ENCODE peak calls at places on chromosome 6, in five cellular contexts. Z is CD8-positive, alpha-beta T cell; Q is prostate gland; G is Calu3; T is stimulated activated CD8-positive, alpha-beta memory T cell treated with anti-CD3 and anti-CD28 coated beads, Interleukin-4, amount 100 ng/mL, for 24 hours. C is an unnamed sample.
A peak's percentile ranks its signal among the peaks of the same experiment; 100 is the strongest.

GRCh38 chr6:31116661-31117385 is 2.2 kb downstream of the PSORS1C1 start:
- DNase-seq in Q (no peak), G (no peak), T (no peak), Z (no peak), C (no peak)

GRCh38 chr6:4671587-4672115 is 104.6 kb upstream of the CDYL start:
- DNase-seq in G (no peak), Q (no peak), Z (no peak), T (no peak), C (no peak)

GRCh38 chr6:165178056-165178455 is 131.3 kb downstream of the C6orf118 start:
- DNase-seq in T (no peak), Z (no peak), G (no peak), Q (no peak), C (no peak)

GRCh38 chr6:117233146-117233545 is 32.2 kb upstream of the VGLL2 start:
- DNase-seq in G (no peak), Q (no peak), Z (no peak), T (no peak), C (no peak)

GRCh38 chr6:152170702-152171667 is 363.5 kb downstream of the ESR1 start:
- DNase-seq in G (no peak), T (peak; percentile 26), Z (no peak), Q (no peak), C (no peak)

GRCh38 chr6:36986704-36987047 is 680 bp upstream of the MTCH1 start:
- DNase-seq in G (no peak), T (no peak), Z (no peak), Q (no peak), C (no peak)

GRCh38 chr6:151738267-151738666 is 69.2 kb upstream of the ESR1 start:
- DNase-seq in Q (no peak), T (no peak), G (no peak), Z (no peak), C (no peak)

GRCh38 chr6:90350689-90351554 is 54.3 kb upstream of the BACH2 start:
- DNase-seq in Z (peak; percentile 5), Q (no peak), G (no peak), T (no peak), C (no peak)

GRCh38 chr6:147154454-147154853 is 49.8 kb upstream of the STXBP5 start:
- DNase-seq in T (no peak), Q (peak; percentile 42), Z (no peak), G (no peak), C (peak; percentile 40)

GRCh38 chr6:169172946-169173345 is 80.7 kb downstream of the THBS2 start:
- DNase-seq in Q (no peak), G (no peak), Z (no peak), T (no peak), C (no peak)

GRCh38 chr6:16546851-16547250 is 214.4 kb downstream of the ATXN1 start:
- DNase-seq in Z (no peak), G (no peak), T (no peak), Q (no peak), C (no peak)